ENCODE peak calls at places on chromosomes 3 and 15, in five cellular contexts. M is GM13977, S is Calu3, A is endothelial cell, E is coronary artery. Q is an unnamed sample.

GRCh38 chr3:54951405-54951804 is 23.5 kb upstream of the LRTM1 start:
- DNase-seq in M (no peak), S (no peak), A (peak; percentile 72), E (peak; percentile 76), Q (no peak)

GRCh38 chr3:127768346-127769008 is 53.8 kb downstream of the MGLL start:
- DNase-seq in M (no peak), S (peak; percentile 67), A (no peak), E (no peak), Q (no peak)

GRCh38 chr3:44099566-44100297 is 142.0 kb upstream of the TOPAZ1 start:
- DNase-seq in M (no peak), S (no peak), A (no peak), E (no peak), Q (no peak)

GRCh38 chr3:74271541-74271940 is 342.9 kb downstream of the CNTN3 start:
- DNase-seq in M (no peak), S (no peak), A (no peak), E (no peak), Q (no peak)

GRCh38 chr15:85073556-85074194 is 92.0 kb downstream of the PDE8A start:
- DNase-seq in M (peak; percentile 39), S (no peak), A (no peak), E (no peak), Q (no peak)

GRCh38 chr3:4228295-4228694 is 74.9 kb upstream of the SETMAR start:
- DNase-seq in M (no peak), S (no peak), A (no peak), E (no peak), Q (no peak)

GRCh38 chr3:51393096-51393495 is 2.0 kb downstream of the RBM15B start:
- DNase-seq in M (no peak), S (no peak), A (no peak), E (no peak), Q (no peak)

GRCh38 chr15:40871749-40872617 is 2.1 kb downstream of the RHOV start:
- DNase-seq in M (peak; percentile 80), S (peak; percentile 72), A (no peak), E (no peak), Q (no peak)

GRCh38 chr3:56783644-56784451 is 17.9 kb downstream of the ARHGEF3 start:
- DNase-seq in M (peak; percentile 82), S (no peak), A (no peak), E (no peak), Q (peak; percentile 31)

GRCh38 chr3:122184591-122184929 is 1.1 kb downstream of the CASR start:
- DNase-seq in M (no peak), S (no peak), A (peak; percentile 5), E (no peak), Q (no peak)

DNA sequence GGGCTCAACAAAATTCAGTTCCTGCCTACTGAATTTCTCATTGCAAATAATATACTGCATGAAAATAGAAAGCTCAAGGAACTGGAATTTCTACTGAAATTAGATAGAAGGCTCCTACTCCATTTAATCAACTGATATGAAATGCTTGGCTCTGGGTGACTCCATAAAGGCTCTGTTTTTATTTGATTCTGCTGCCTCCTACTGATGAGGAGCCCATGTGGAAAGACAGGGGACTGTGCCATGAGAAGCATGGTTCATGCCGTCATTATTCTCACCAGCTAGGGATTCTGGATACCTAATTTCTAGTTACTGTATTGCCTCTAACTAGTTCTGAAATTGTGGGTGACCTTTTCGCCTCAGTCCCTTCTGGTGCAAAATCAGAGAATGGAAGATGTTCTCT is 366.2 kb upstream of the DPH6 start:
- DNase-seq in M (no peak), S (no peak), A (no peak), E (no peak), Q (no peak)
- TF ChIP-seq CTCF in M (no peak), S (no peak), A (no peak), E (no peak), Q (no peak)

GRCh38 chr15:49902791-49903481 is 216.1 kb downstream of the ATP8B4 start:
- DNase-seq in M (no peak), S (no peak), A (no peak), E (no peak), Q (no peak)

GRCh38 chr15:49900036-49900435 is 219.0 kb downstream of the ATP8B4 start:
- DNase-seq in M (no peak), S (no peak), A (no peak), E (no peak), Q (no peak)

GRCh38 chr15:49900836-49901235 is 218.2 kb downstream of the ATP8B4 start:
- DNase-seq in M (no peak), S (no peak), A (no peak), E (no peak), Q (no peak)

GRCh38 chr15:49904296-49904695 is 214.7 kb downstream of the ATP8B4 start:
- DNase-seq in M (no peak), S (no peak), A (no peak), E (no peak), Q (no peak)

DNA sequence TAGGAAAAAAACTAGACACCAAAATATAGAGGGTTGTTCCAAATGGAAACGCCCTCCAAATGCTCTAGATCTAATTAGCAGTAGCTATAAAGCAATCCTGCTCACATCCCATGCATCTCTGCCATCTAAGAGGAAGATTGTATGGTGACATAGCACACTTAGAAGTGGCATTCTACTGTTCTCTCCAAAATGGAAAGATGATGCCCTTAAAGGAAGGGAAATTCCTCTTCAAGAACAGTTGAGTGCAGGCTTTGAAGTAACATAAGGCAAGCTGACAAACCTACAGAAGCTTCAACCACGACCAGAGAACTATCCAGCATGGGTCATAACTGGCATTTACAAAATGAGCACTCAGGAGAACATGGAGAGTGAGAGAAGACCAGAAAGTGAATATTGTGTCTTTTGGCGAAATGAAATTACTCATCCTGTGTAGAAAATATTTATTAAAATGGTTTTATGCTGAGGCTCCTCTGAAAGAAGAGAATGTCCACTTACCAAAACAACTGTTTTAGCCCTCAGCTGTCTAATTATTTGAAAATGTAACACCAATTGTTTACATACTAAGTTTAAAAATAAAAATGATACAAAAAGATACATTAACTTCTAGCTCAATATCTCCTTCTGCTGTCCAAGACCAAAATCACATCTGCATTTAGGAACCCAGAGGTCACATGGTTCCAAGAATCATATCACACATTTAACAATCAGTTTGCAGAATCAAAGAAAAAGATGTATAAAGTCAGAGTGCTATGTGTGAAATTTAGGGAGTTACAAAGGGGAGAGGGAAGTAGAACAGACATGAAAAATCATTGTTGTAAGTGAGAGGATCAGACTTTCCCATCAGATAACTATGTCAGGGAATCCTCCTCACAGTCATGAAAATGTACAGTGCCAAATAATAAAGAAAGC is 216.9 kb downstream of the ATP8B4 start:
- DNase-seq in M (no peak), S (no peak), A (no peak), E (no peak), Q (no peak)
- TF ChIP-seq CTCF in M (peak; percentile 9), S (no peak), A (no peak), E (no peak), Q (peak; percentile 28)

GRCh38 chr3:10621749-10622148 is 116.4 kb upstream of the ATP2B2 start:
- DNase-seq in M (no peak), S (no peak), A (no peak), E (no peak), Q (no peak)

GRCh38 chr3:10620833-10621082 is 115.4 kb upstream of the ATP2B2 start:
- DNase-seq in M (no peak), S (no peak), A (no peak), E (no peak), Q (no peak)

GRCh38 chr3:10622456-10622855 is 117.1 kb upstream of the ATP2B2 start:
- DNase-seq in M (no peak), S (no peak), A (no peak), E (no peak), Q (no peak)

GRCh38 chr3:10625307-10625706 is 119.9 kb upstream of the ATP2B2 start:
- DNase-seq in M (no peak), S (no peak), A (no peak), E (no peak), Q (no peak)

GRCh38 chr3:10623578-10624275 is 118.3 kb upstream of the ATP2B2 start:
- DNase-seq in M (no peak), S (no peak), A (no peak), E (no peak), Q (no peak)
- TF ChIP-seq CTCF in M (no peak), S (no peak), A (no peak), E (no peak), Q (no peak)

GRCh38 chr3:197225579-197225978 is 72.8 kb downstream of the DLG1 start:
- DNase-seq in M (no peak), S (no peak), A (no peak), E (no peak), Q (no peak)

GRCh38 chr3:197222816-197223419 is 75.5 kb downstream of the DLG1 start:
- DNase-seq in M (peak; percentile 19), S (no peak), A (no peak), E (no peak), Q (no peak)

GRCh38 chr3:197226179-197226578 is 72.2 kb downstream of the DLG1 start:
- DNase-seq in M (no peak), S (no peak), A (no peak), E (no peak), Q (no peak)

GRCh38 chr3:197227780-197228574 is 70.4 kb downstream of the DLG1 start:
- DNase-seq in M (no peak), S (no peak), A (no peak), E (no peak), Q (no peak)

GRCh38 chr3:197224034-197224444 is 74.4 kb downstream of the DLG1 start:
- DNase-seq in M (peak; percentile 47), S (peak; percentile 24), A (no peak), E (no peak), Q (no peak)
- TF ChIP-seq CTCF in M (peak; percentile 50), S (peak; percentile 48), A (peak; percentile 56), E (peak; percentile 22), Q (peak; percentile 83)

GRCh38 chr3:8486945-8487344 is 14.7 kb upstream of the LMCD1 start:
- DNase-seq in M (no peak), S (no peak), A (no peak), E (no peak), Q (no peak)

GRCh38 chr3:8486434-8486833 is 15.2 kb upstream of the LMCD1 start:
- DNase-seq in M (no peak), S (no peak), A (no peak), E (no peak), Q (no peak)

GRCh38 chr3:8488877-8489865 is 12.5 kb upstream of the LMCD1 start:
- DNase-seq in M (no peak), S (no peak), A (no peak), E (no peak), Q (no peak)

GRCh38 chr3:8490079-8490552 is 11.5 kb upstream of the LMCD1 start:
- DNase-seq in M (no peak), S (no peak), A (no peak), E (no peak), Q (no peak)

DNA sequence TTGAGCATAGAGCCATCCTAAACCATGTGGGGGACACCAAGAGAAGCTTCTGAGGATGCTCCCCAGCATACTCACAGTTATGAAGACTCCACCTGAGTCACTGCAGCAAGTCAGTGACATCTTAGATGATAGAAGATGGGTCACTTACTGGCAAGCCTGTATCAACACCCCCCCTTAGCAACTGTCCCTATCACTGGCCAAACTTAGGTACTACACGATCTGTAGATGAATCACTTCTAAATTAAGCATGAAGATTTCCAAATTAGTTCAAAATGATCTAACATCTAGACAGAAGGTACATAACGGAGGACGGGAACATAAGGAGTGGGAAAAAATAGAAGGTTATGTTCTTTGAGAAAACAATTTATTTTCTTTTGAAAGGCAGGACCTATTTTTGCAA is 13.2 kb upstream of the LMCD1 start:
- DNase-seq in M (no peak), S (no peak), A (no peak), E (no peak), Q (no peak)
- TF ChIP-seq CTCF in M (no peak), S (no peak), A (no peak), E (no peak), Q (peak; percentile 44)

GRCh38 chr3:10280177-10280529 is 12.6 kb downstream of the GHRL start:
- DNase-seq in M (no peak), S (no peak), A (no peak), E (no peak), Q (no peak)
- TF ChIP-seq CTCF in M (no peak), S (no peak), A (no peak), E (no peak), Q (no peak)